ENCODE peak calls at places on chromosomes 1 and 21, in five cellular contexts. W is HCT116, C is mesendoderm, X is lower lobe of right lung, D is adipocyte. G is an unnamed sample. For H3K27me3, the result is how much of the 10 kb centered on the place peaks cover.

GRCh38 chr1:155392898-155393411 is 72.3 kb downstream of the RUSC1 start:
- DNase-seq in D (no peak), X (peak), W (no peak), C (no peak), G (peak)

GRCh38 chr1:153849487-153850185 is 73.1 kb downstream of the GATAD2B start:
- DNase-seq in D (no peak), W (no peak), X (no peak), C (no peak), G (no peak)

GRCh38 chr1:238254935-238255334 is 364.2 kb upstream of the ZP4 start:
- DNase-seq in W (no peak), C (peak), X (no peak), D (no peak), G (no peak)

GRCh38 chr1:206864939-206865671 is at the start of gene IL20:
- DNase-seq in X (peak), W (peak), D (peak), C (peak), G (peak)

GRCh38 chr1:155070721-155071556 is 7.4 kb downstream of the EFNA4 start:
- DNase-seq in W (no peak), C (peak), X (peak), D (peak), G (peak)

GRCh38 chr21:18384771-18385170 is 18.8 kb downstream of the TMPRSS15 start:
- DNase-seq in X (no peak), C (peak), D (peak), W (no peak), G (no peak)

GRCh38 chr1:58608945-58609344 is 31.9 kb upstream of the TACSTD2 start:
- DNase-seq in W (no peak), D (no peak), C (no peak), X (no peak), G (no peak)

GRCh38 chr1:241579434-241579833 is 47.3 kb downstream of the KMO start:
- DNase-seq in X (peak), W (no peak), C (no peak), D (no peak), G (no peak)

GRCh38 chr1:186093437-186093836 is 281.6 kb downstream of the TPR start:
- DNase-seq in W (no peak), D (peak), C (no peak), X (no peak), G (no peak)

GRCh38 chr1:30730351-30731108 is 7.1 kb upstream of the MATN1 start:
- DNase-seq in D (no peak), X (no peak), W (no peak), C (no peak), G (no peak)

GRCh38 chr1:76160225-76160624 is 85.7 kb downstream of the ST6GALNAC3 start:
- DNase-seq in W (no peak), D (no peak), C (peak), X (no peak), G (no peak)

GRCh38 chr1:150210741-150211140 is 25.2 kb downstream of the ANP32E start:
- DNase-seq in C (no peak), X (no peak), D (no peak), W (no peak), G (no peak)

GRCh38 chr1:100628631-100629081 is 90.7 kb downstream of the GPR88 start:
- DNase-seq in X (no peak), W (no peak), D (no peak), C (no peak), G (no peak)

GRCh38 chr1:243728192-243728570 is 121.9 kb downstream of the AKT3 start:
- DNase-seq in D (no peak), C (no peak), W (no peak), X (no peak), G (no peak)

GRCh38 chr21:26513212-26513611 is 59.9 kb downstream of the CYYR1 start:
- DNase-seq in W (no peak), X (no peak), D (peak), C (no peak), G (no peak)

GRCh38 chr1:201456499-201457309 is 12.3 kb downstream of the PHLDA3 start:
- DNase-seq in D (peak), W (no peak), C (peak), X (peak), G (no peak)

GRCh38 chr1:16205333-16205671 is 7.2 kb downstream of the ARHGEF19 start:
- DNase-seq in W (no peak), C (no peak), D (no peak), X (no peak), G (no peak)

GRCh38 chr1:212721388-212722247 is 22.0 kb upstream of the BATF3 start:
- DNase-seq in D (peak), W (no peak), C (peak), X (no peak), G (no peak)

GRCh38 chr1:7567376-7567775 is 203.7 kb upstream of the VAMP3 start:
- DNase-seq in W (no peak), D (no peak), X (no peak), C (no peak), G (no peak)

GRCh38 chr1:67888707-67889106 is 55.4 kb upstream of the GNG12 start:
- DNase-seq in X (no peak), C (peak), D (peak), W (no peak), G (no peak)

GRCh38 chr1:36178479-36179219 is 22.7 kb downstream of the MAP7D1 start:
- DNase-seq in X (peak), C (peak), W (no peak), D (no peak), G (no peak)

GRCh38 chr1:111736548-111737215 is 2.5 kb downstream of the INKA2 start:
- DNase-seq in C (no peak), X (no peak), W (no peak), D (no peak), G (no peak)

GRCh38 chr1:42860339-42861013 is 14.1 kb downstream of the ZNF691 start:
- DNase-seq in D (no peak), X (no peak), W (no peak), C (peak), G (no peak)

GRCh38 chr1:100343897-100344296 is 8.4 kb upstream of the CDC14A start:
- DNase-seq in W (no peak), X (no peak), C (peak), D (no peak), G (no peak)

GRCh38 chr1:168202941-168203654 is 22.7 kb upstream of the SFT2D2 start:
- DNase-seq in C (peak), X (no peak), W (no peak), D (peak), G (no peak)

GRCh38 chr1:179510038-179510437 is 65.7 kb downstream of the NPHS2 start:
- DNase-seq in X (no peak), C (no peak), W (no peak), D (no peak), G (no peak)

GRCh38 chr1:45545019-45545493 is 5.6 kb upstream of the AKR1A1 start:
- DNase-seq in W (no peak), C (no peak), X (no peak), D (no peak), G (no peak)

GRCh38 chr1:3188150-3188971 is 119.4 kb downstream of the PRDM16 start:
- DNase-seq in W (no peak), X (peak), D (no peak), C (no peak), G (no peak)

GRCh38 chr1:214220891-214221290 is 60.1 kb upstream of the SMYD2 start:
- DNase-seq in W (no peak), X (no peak), C (no peak), D (no peak), G (no peak)

GRCh38 chr1:58762806-58763205 is 21.0 kb downstream of the JUN start:
- DNase-seq in X (no peak), C (no peak), D (peak), W (no peak), G (no peak)

DNA sequence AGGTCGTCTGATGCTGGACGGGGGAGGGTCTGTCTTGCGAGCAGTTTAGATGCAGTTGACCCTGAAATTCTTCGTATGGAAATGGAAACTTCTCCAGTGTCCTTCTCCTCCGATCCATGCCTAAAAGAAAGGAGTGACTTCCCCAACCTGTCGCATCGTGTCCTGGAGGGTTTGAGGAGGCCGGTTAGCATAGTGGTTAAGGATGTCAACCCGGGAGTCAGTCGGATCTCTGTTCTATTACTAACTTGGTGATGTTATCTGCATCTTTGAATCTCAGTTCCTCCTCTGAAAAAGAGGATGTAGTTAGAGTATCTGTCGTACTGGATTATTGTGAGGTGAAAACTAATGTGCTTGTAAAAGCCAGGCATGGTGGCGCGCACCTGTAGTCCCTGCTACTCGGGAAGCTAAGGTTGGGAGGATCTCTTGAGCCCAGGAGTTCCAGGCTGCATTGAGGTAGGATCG is 700 bp downstream of the ZBTB8B start:
- DNase-seq in W (no peak), C (peak), D (no peak), X (no peak), G (no peak)
- H3K27me3 ChIP-seq in W (under half), C (under half), D (half or more), X (under half), G (under half)

GRCh38 chr1:228058172-228058980 is 24.1 kb upstream of the ARF1 start:
- DNase-seq in X (no peak), C (no peak), D (no peak), W (no peak), G (no peak)
- H3K27me3 ChIP-seq in X (under half), C (under half), D (half or more), W (under half), G (under half)

DNA sequence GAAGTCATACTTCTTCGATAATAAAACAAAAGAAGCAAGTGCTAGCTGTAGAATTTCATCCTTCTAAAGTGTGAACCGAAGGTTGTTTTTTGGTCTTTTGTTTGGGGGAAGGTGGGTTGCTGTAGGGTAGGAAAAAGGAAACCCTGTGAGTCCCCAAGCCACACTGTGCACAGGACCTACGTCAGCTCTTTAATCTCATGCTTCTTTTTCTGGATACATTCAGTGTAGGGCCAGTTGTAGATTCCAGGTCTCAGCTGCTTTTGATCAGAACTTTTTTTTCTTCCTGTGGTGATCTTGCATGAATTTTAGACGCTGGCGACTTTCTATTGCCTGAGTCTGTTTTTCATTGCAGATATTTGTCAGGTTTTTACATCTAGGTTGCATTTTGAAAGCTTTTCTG is 40.2 kb downstream of the BCL9 start:
- DNase-seq in D (peak), W (no peak), C (no peak), X (no peak), G (no peak)
- H3K27me3 ChIP-seq in D (under half), W (under half), C (under half), X (under half), G (under half)

GRCh38 chr1:28035420-28035819 is 53.0 kb downstream of the EYA3 start:
- DNase-seq in C (no peak), D (no peak), X (no peak), W (no peak), G (no peak)
- H3K27me3 ChIP-seq in C (under half), D (under half), X (under half), W (under half), G (under half)

GRCh38 chr1:18158731-18159130 is 51.1 kb downstream of the IGSF21 start:
- DNase-seq in D (no peak), C (no peak), X (no peak), W (no peak), G (no peak)
- H3K27me3 ChIP-seq in D (half or more), C (under half), X (under half), W (under half), G (under half)

GRCh38 chr1:197100677-197101076 is 33.6 kb upstream of the F13B start:
- DNase-seq in C (no peak), D (no peak), W (no peak), X (no peak), G (no peak)
- H3K27me3 ChIP-seq in C (under half), D (under half), W (under half), X (under half), G (under half)

DNA sequence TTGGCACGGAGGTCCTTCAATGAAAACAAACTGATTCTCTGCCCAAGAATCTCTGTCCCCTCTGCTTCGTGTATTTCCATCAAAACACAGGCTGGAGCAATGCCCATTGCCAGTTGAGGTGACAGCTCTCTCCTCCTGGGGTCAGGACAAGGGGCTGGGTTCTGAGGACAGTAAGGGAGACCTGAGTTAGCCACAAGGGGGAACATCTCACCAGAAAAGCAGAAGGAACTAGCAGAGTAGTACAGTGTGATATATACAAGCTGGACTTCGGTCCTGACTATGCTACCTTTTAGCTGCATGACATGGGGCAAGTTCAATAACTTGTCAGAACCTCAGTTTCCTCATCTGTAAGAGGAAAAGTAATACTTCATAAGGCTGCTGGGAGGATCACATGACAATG is 50.3 kb downstream of the SYT2 start:
- DNase-seq in C (no peak), X (no peak), D (no peak), W (no peak), G (no peak)
- H3K27me3 ChIP-seq in C (under half), X (half or more), D (half or more), W (half or more), G (under half)

DNA sequence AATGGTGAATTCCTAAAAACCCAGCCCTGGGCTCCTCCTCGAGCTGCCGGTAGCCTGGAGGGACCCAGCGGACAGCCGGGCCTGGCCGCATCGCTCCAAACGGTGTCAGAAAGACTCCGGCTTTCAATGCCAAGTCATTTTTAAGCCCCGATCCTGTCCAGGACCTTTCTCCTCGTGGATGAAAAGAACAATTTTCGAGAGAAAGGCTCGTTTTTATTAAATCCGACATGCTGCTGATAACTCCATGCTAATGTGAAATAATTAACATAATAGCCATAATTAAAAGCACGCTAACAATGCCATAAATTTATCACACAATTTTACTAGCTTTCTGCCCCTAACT is 4.6 kb upstream of the FOXD3 start:
- DNase-seq in C (no peak), D (no peak), W (no peak), X (no peak), G (no peak)
- H3K27me3 ChIP-seq in C (under half), D (half or more), W (under half), X (half or more), G (under half)

DNA sequence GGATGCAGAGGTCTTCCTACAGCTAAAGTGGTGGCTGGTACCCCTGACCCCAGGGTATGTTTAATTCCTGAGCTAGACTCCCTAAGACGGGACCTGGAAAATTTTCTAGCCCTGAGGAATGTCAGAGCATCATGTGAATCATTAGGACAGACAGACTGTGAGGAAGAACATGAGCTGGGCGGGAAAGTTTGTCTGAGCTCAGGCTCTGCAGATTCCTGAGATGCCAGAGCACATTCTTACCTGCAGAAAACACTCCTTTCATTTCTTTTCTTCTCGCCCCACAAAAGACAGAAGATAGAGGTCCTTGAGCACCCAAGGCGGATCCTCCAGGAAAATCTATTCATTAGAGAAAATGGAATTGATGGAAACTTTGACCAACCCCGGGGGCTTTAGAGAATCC is 6.5 kb downstream of the CAPN2 start:
- DNase-seq in C (peak), W (no peak), D (no peak), X (no peak), G (no peak)
- H3K27me3 ChIP-seq in C (under half), W (under half), D (under half), X (under half), G (under half)

DNA sequence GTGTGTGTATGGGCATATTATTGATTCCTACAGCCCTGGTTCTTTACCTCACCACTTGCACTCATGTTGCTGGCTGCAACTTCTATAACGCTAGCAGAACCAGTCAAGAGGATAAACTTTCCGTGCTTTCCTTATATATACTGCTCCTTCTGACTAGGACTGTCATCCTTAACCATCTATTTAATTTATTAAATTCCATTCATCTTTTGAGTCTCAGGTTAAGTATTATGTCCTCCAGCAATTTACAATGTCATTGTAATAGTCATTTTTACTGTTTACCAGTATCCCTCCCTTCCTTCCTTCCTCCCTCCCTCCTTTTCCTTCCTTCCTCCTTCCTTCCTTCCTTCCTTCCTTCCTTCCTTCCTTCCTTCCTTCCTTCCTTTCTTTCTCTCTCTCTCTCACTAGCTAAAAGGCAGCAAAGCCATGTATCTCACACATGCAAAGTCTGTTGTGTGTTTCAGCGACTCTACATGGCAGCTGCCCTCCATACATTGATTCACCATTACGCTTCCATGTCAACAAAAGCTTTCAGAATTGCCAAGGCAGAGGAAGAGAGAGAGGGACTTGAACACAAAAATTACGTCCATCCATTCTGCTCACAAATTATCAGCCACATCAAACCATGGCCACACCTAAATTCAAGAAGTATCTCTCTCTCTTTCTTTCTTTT is 73.8 kb downstream of the ZNF326 start:
- DNase-seq in D (no peak), X (no peak), C (no peak), W (no peak), G (no peak)
- H3K27me3 ChIP-seq in D (under half), X (under half), C (under half), W (under half), G (half or more)

G was measured in HAP-1.